ENCODE peak calls at places on chromosomes 13 and 19, in five cellular contexts. Z is ovary, H is HCT116, S is body of pancreas, B is right lobe of liver. O is an unnamed sample.

GRCh38 chr13:95044452-95045205 is 256.6 kb downstream of the ABCC4 start:
- DNase-seq in B (no peak), H (no peak), S (no peak), Z (no peak), O (no peak)

GRCh38 chr19:50994129-50994528 is 7.3 kb downstream of the KLK8 start:
- DNase-seq in S (no peak), H (no peak), B (no peak), Z (no peak), O (no peak)

GRCh38 chr13:113777311-113778260 is 18.6 kb downstream of the TMEM255B start:
- DNase-seq in B (peak), H (no peak), Z (no peak), S (no peak), O (peak)

GRCh38 chr19:55600336-55601028 is 394 bp downstream of the ZNF524 start:
- DNase-seq in H (no peak), Z (no peak), S (no peak), B (no peak), O (peak)

GRCh38 chr13:113744197-113745000 is 14.6 kb upstream of the TMEM255B start:
- DNase-seq in H (no peak), B (no peak), S (no peak), Z (no peak), O (no peak)

GRCh38 chr13:74128171-74128767 is 5.9 kb downstream of the KLF12 start:
- DNase-seq in B (no peak), S (no peak), H (no peak), Z (no peak), O (no peak)

GRCh38 chr13:22074403-22074802 is 403.5 kb downstream of the FGF9 start:
- DNase-seq in H (no peak), Z (no peak), B (no peak), S (no peak), O (no peak)

GRCh38 chr19:38251564-38252051 is 4.6 kb downstream of the PPP1R14A start:
- DNase-seq in Z (peak), H (no peak), S (no peak), B (no peak), O (no peak)

GRCh38 chr13:49540552-49540951 is 44.8 kb downstream of the PHF11 start:
- DNase-seq in B (no peak), H (no peak), Z (no peak), S (no peak), O (no peak)

GRCh38 chr13:95137096-95137495 is 164.2 kb downstream of the ABCC4 start:
- DNase-seq in Z (no peak), S (no peak), B (no peak), H (no peak), O (no peak)

GRCh38 chr19:46132508-46133100 is 8.1 kb upstream of the IGFL3 start:
- DNase-seq in Z (no peak), H (no peak), B (no peak), S (no peak), O (no peak)

GRCh38 chr13:113646376-113646775 is 11.6 kb downstream of the ATP4B start:
- DNase-seq in Z (no peak), S (no peak), H (no peak), B (peak), O (no peak)

GRCh38 chr19:6260912-6261636 is 18.7 kb downstream of the MLLT1 start:
- DNase-seq in B (no peak), S (peak), Z (no peak), H (no peak), O (peak)

GRCh38 chr13:78468546-78469060 is 134.7 kb downstream of the POU4F1 start:
- DNase-seq in H (no peak), S (no peak), Z (no peak), B (no peak), O (no peak)

GRCh38 chr19:10427169-10427568 is 6.8 kb downstream of the PDE4A start:
- DNase-seq in S (no peak), Z (no peak), B (no peak), H (no peak), O (no peak)

GRCh38 chr13:48018637-48019036 is 17.6 kb upstream of the SUCLA2 start:
- DNase-seq in B (no peak), H (no peak), S (no peak), Z (no peak), O (no peak)

GRCh38 chr13:96835591-96835990 is 158.7 kb downstream of the OXGR1 start:
- DNase-seq in S (no peak), Z (no peak), H (no peak), B (no peak), O (no peak)

DNA sequence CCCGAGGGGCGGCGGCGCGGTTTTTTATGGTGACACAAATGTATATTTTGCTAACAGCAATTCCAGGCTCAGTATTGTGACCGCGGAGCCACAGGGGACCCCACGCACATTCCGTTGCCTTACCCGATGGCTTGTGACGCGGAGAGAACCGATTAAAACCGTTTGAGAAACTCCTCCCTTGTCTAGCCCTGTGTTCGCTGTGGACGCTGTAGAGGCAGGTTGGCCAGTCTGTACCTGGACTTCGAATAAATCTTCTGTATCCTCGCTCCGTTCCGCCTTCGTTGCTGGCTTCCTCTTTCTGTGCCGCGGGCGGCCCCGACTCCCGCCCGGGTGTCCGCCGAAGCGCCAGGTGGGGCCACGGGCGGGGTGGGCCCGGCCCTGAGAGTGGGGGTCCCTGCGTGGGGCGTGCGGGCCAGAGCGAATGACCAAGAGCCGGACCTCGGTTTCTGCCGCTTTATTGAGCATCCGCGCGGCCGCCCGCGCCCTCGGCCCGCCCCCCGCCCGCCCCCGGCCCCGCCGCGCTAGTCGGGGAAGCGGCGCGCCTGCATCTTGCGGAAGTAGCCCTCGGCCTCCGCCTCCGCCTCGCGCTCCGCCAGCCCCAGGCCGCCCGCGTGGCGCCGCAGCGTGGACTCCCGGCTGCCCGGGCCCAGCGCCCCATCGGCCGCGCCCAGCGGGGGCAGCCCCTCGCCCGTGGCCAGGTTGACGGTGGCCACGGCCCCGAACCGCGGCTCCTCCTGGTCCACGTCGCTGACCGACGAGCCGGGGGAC is 9.5 kb downstream of the PLPPR3 start:
- DNase-seq in B (no peak), Z (peak), H (no peak), S (no peak), O (no peak)
- TF ChIP-seq POLR2A in B (no peak), Z (no peak), H (no peak), S (no peak), O (no peak)

GRCh38 chr19:2168619-2169424 is 5.1 kb downstream of the DOT1L start:
- DNase-seq in S (peak), Z (peak), H (peak), B (peak), O (peak)
- TF ChIP-seq POLR2A in S (peak), Z (no peak), H (no peak), B (peak), O (peak)

DNA sequence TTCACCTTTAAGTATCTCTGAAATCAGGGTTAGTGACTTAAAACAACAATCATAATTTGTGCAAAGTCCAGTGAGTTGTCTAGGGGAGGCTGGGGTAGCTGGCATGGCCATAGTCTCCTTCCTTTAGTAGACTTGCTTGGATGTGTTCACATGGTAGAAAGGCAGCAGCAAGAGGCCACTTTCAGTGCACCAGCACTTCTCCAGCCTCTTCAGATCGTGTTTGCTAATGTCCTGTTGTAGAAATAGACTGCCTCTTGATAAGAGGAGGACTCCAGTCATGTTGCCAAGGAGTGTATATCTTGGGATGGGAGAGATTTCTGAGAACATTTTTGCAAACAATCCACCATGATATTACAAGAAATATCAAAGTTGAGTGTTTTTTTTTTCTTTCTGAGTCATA is 22.9 kb downstream of the WDFY2 start:
- DNase-seq in S (no peak), H (no peak), Z (no peak), B (no peak), O (no peak)
- TF ChIP-seq POLR2A in S (no peak), H (no peak), Z (no peak), B (no peak), O (no peak)

GRCh38 chr19:15467734-15468214 is 3.4 kb upstream of the RASAL3 start:
- DNase-seq in S (no peak), H (no peak), Z (no peak), B (no peak), O (no peak)

GRCh38 chr19:15475169-15475568 is 4.1 kb downstream of the PGLYRP2 start:
- DNase-seq in S (no peak), H (no peak), Z (no peak), B (no peak), O (no peak)

GRCh38 chr19:15468675-15469512 is 4.5 kb upstream of the RASAL3 start:
- DNase-seq in H (no peak), S (no peak), Z (no peak), B (peak), O (no peak)

GRCh38 chr19:15469513-15470297 is 5.4 kb upstream of the RASAL3 start:
- DNase-seq in Z (no peak), S (no peak), B (no peak), H (no peak), O (no peak)

DNA sequence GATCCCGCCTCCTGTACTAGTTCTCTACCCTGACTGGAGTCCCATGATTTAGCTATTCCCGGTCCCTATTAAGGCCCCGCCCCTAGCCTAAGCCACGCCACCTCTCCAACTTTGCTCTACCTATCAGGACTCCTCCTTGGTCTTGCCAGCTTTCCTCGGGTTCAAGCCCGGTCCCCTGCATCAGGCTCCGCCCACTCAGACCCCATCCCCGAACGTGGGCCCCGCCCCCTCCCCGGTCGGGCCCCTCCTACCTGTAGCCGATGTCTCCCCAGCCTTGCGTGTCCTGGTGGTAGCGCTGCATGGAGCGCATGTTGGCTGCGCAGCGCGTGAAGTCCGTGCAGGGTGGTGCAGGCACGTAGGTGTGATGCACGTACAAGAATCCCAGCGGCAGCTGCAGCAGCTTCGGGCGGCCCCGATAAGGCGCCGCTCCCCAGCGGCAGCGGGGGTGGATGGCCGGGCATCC is 7.3 kb upstream of the RASAL3 start:
- DNase-seq in S (no peak), H (no peak), B (no peak), Z (no peak), O (no peak)
- TF ChIP-seq POLR2A in S (no peak), H (no peak), B (no peak), Z (no peak), O (no peak)

DNA sequence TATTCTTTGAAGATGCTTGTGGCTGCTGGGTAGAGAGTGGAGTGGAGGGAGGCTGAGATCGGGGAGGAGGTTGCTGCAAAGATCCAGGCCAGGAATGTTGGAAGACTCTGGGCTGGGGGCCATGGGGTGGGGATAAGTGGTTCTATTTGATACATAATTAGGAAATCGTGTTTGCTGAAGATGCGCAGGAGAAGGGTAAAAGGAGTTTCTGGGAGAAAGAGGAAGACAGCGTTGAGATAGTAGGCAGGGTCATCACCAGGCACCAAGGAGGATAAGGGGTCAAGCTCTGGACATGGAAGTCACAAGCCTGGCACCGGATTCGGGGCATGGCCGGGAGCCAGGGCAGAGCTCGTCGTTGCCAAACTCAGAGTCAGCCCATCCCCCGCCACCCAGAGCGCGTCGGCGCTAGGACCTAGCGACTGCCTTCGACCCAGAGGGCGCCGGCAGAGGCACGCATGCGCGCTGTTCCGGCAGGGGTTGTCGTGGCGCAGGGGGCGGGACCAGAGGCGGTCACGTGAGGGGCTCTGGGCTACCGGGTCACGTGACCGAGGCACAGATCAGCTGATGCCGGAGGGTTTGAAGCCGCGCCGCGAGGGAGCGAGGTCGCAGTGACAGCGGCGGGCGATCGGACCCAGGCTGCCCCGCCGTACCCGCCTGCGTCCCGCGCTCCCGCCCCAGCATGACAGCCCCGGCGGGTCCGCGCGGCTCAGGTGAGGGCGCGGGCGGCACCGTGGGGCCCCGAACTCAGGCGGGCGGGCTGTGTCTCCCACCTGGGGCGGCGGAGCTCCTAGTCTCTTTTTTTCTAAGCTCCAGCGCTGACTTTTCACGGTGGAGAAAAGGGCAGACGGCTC is at the start of gene MCOLN1:
- DNase-seq in H (peak), Z (peak), B (peak), S (peak), O (peak)
- TF ChIP-seq POLR2A in H (no peak), Z (peak), B (peak), S (no peak), O (peak)

O was measured in erythroblast.